ENCODE peak calls at places on chromosomes 7 and 10, in eight cellular contexts. K, E, M, Y, C, X, Z and D are unnamed samples.

GRCh38 chr10:132132391-132132841 is 54.3 kb upstream of the DPYSL4 start:
- DNase-seq in K (no peak), E (no peak), M (no peak), Y (no peak), C (no peak), X (no peak), Z (no peak), D (no peak)

GRCh38 chr7:33862946-33863814 is 42.2 kb upstream of the BMPER start:
- DNase-seq in K (no peak), E (no peak), M (no peak), Y (no peak), C (peak), X (no peak), Z (no peak), D (no peak)

GRCh38 chr7:12800501-12800900 is 113.1 kb downstream of the ARL4A start:
- DNase-seq in K (peak), E (no peak), M (no peak), Y (no peak), C (no peak), X (no peak), Z (no peak), D (no peak)

GRCh38 chr7:17144313-17144712 is 154.1 kb upstream of the AHR start:
- DNase-seq in K (no peak), E (no peak), M (peak), Y (peak), C (no peak), X (no peak), Z (peak), D (no peak)

GRCh38 chr10:43105119-43105792 is 28.4 kb downstream of the RET start:
- DNase-seq in K (peak), E (peak), M (peak), Y (peak), C (peak), X (peak), Z (peak), D (peak)

GRCh38 chr10:124532106-124532641 is 70.6 kb downstream of the LHPP start:
- DNase-seq in K (peak), E (no peak), M (no peak), Y (no peak), C (no peak), X (peak), Z (no peak), D (peak)

GRCh38 chr10:48636231-48636630 is 31.4 kb upstream of the ARHGAP22 start:
- DNase-seq in K (no peak), E (no peak), M (no peak), Y (no peak), C (no peak), X (no peak), Z (no peak), D (no peak)

GRCh38 chr10:80454526-80455460 is 683 bp downstream of the TSPAN14 start:
- DNase-seq in K (peak), E (no peak), M (no peak), Y (no peak), C (peak), X (no peak), Z (no peak), D (peak)

GRCh38 chr10:75404335-75405200 is 3.0 kb upstream of the ZNF503 start:
- DNase-seq in K (no peak), E (no peak), M (no peak), Y (no peak), C (peak), X (no peak), Z (no peak), D (peak)

GRCh38 chr10:128345331-128345730 is 219.1 kb upstream of the MKI67 start:
- DNase-seq in K (no peak), E (no peak), M (no peak), Y (no peak), C (no peak), X (no peak), Z (no peak), D (no peak)

GRCh38 chr10:16905304-16905703 is 88.1 kb upstream of the RSU1 start:
- DNase-seq in K (no peak), E (no peak), M (no peak), Y (no peak), C (no peak), X (no peak), Z (no peak), D (no peak)

GRCh38 chr7:85510287-85510686 is 323.4 kb upstream of the SEMA3D start:
- DNase-seq in K (no peak), E (no peak), M (no peak), Y (no peak), C (no peak), X (no peak), Z (no peak), D (no peak)

GRCh38 chr7:150373049-150373801 is 4.6 kb downstream of the REPIN1 start:
- DNase-seq in K (no peak), E (no peak), M (no peak), Y (no peak), C (no peak), X (no peak), Z (no peak), D (no peak)

GRCh38 chr7:90834771-90835170 is 238.7 kb downstream of the CDK14 start:
- DNase-seq in K (no peak), E (no peak), M (no peak), Y (no peak), C (no peak), X (no peak), Z (no peak), D (no peak)

GRCh38 chr10:124093076-124093773 is at the start of gene CHST15:
- DNase-seq in K (peak), E (no peak), M (no peak), Y (no peak), C (peak), X (peak), Z (no peak), D (peak)

GRCh38 chr10:86888585-86889381 is 68.6 kb downstream of the MMRN2 start:
- DNase-seq in K (peak), E (no peak), M (no peak), Y (no peak), C (no peak), X (no peak), Z (no peak), D (no peak)

GRCh38 chr10:110758898-110759297 is 112.8 kb upstream of the PDCD4 start:
- DNase-seq in K (peak), E (no peak), M (no peak), Y (no peak), C (no peak), X (no peak), Z (no peak), D (no peak)

GRCh38 chr10:25895856-25896255 is 38.2 kb upstream of the MYO3A start:
- DNase-seq in K (no peak), E (no peak), M (no peak), Y (no peak), C (no peak), X (no peak), Z (no peak), D (no peak)

GRCh38 chr7:107914834-107915233 is 23.9 kb downstream of the DLD start:
- DNase-seq in K (no peak), E (no peak), M (no peak), Y (no peak), C (no peak), X (no peak), Z (no peak), D (no peak)

GRCh38 chr10:49601857-49602256 is 8.3 kb upstream of the SLC18A3 start:
- DNase-seq in K (peak), E (no peak), M (no peak), Y (no peak), C (no peak), X (no peak), Z (no peak), D (no peak)

GRCh38 chr7:155431231-155431630 is 26.7 kb upstream of the EN2 start:
- DNase-seq in K (no peak), E (no peak), M (no peak), Y (no peak), C (no peak), X (no peak), Z (no peak), D (no peak)

GRCh38 chr10:49600781-49601400 is 9.2 kb upstream of the SLC18A3 start:
- DNase-seq in K (no peak), E (no peak), M (no peak), Y (no peak), C (no peak), X (no peak), Z (no peak), D (no peak)

GRCh38 chr10:3407208-3407607 is 234.6 kb upstream of the PITRM1 start:
- DNase-seq in K (peak), E (no peak), M (no peak), Y (no peak), C (no peak), X (no peak), Z (no peak), D (no peak)

GRCh38 chr10:83881647-83882046 is 257.7 kb upstream of the GHITM start:
- DNase-seq in K (no peak), E (peak), M (no peak), Y (no peak), C (no peak), X (no peak), Z (no peak), D (no peak)

GRCh38 chr10:99297033-99297432 is 32.1 kb upstream of the CNNM1 start:
- DNase-seq in K (no peak), E (no peak), M (no peak), Y (no peak), C (no peak), X (no peak), Z (no peak), D (no peak)

GRCh38 chr10:47030191-47030698 is 119.0 kb downstream of the PTPN20 start:
- DNase-seq in K (no peak), E (no peak), M (no peak), Y (no peak), C (no peak), X (no peak), Z (no peak), D (no peak)

GRCh38 chr7:124765401-124766352 is at the start of gene GPR37:
- DNase-seq in K (peak), E (peak), M (no peak), Y (peak), C (peak), X (peak), Z (no peak), D (no peak)

GRCh38 chr10:99558708-99559107 is 26.0 kb downstream of the NKX2-3 start:
- DNase-seq in K (no peak), E (no peak), M (no peak), Y (no peak), C (no peak), X (no peak), Z (no peak), D (no peak)

GRCh38 chr7:129952164-129952652 is 552 bp downstream of the UBE2H start:
- DNase-seq in K (no peak), E (no peak), M (peak), Y (no peak), C (peak), X (no peak), Z (peak), D (peak)

GRCh38 chr7:101940830-101941229 is 123.4 kb downstream of the CUX1 start:
- DNase-seq in K (no peak), E (no peak), M (no peak), Y (no peak), C (no peak), X (no peak), Z (no peak), D (peak)

GRCh38 chr7:107157091-107157490 is 11.7 kb upstream of the HBP1 start:
- DNase-seq in K (no peak), E (no peak), M (no peak), Y (no peak), C (no peak), X (no peak), Z (no peak), D (no peak)

GRCh38 chr10:115727114-115727513 is 545.9 kb downstream of the GFRA1 start:
- DNase-seq in K (no peak), E (no peak), M (no peak), Y (no peak), C (no peak), X (no peak), Z (no peak), D (no peak)

GRCh38 chr10:102718220-102718619 is 3.8 kb downstream of the SFXN2 start:
- DNase-seq in K (peak), E (no peak), M (no peak), Y (no peak), C (no peak), X (no peak), Z (no peak), D (no peak)

GRCh38 chr7:103905997-103906396 is 83.5 kb downstream of the RELN start:
- DNase-seq in K (no peak), E (no peak), M (no peak), Y (no peak), C (no peak), X (no peak), Z (no peak), D (no peak)